ENCODE peak calls at places on chromosomes 5 and 9, in four cellular contexts. A is HepG2, O is IMR-90, W is K562. H is an unnamed sample.

GRCh38 chr5:110478899-110479298 is 247.6 kb downstream of the TMEM232 start:
- DNase-seq in A (no peak), O (peak), W (no peak), H (no peak)

GRCh38 chr5:159095218-159095617 is 4.5 kb downstream of the EBF1 start:
- DNase-seq in A (no peak), O (no peak), W (no peak), H (no peak)

GRCh38 chr9:36798350-36799065 is 225.8 kb downstream of the MELK start:
- DNase-seq in A (peak), O (no peak), W (peak), H (peak)

GRCh38 chr5:141814064-141814982 is 63.9 kb downstream of the PCDH1 start:
- DNase-seq in A (peak), O (no peak), W (peak), H (peak)

GRCh38 chr5:113005454-113005853 is 28.9 kb downstream of the DCP2 start:
- DNase-seq in A (no peak), O (peak), W (no peak), H (peak)

GRCh38 chr9:124873664-124874063 is 11.7 kb downstream of the ARPC5L start:
- DNase-seq in A (no peak), O (no peak), W (no peak), H (no peak)

GRCh38 chr9:112486221-112487007 is at the start of gene KIAA1958:
- DNase-seq in A (peak), O (peak), W (peak), H (peak)

GRCh38 chr5:103801681-103802080 is 239.1 kb upstream of the NUDT12 start:
- DNase-seq in A (no peak), O (peak), W (no peak), H (no peak)

GRCh38 chr5:148309746-148310145 is 2.5 kb upstream of the SPINK7 start:
- DNase-seq in A (no peak), O (no peak), W (no peak), H (no peak)

GRCh38 chr9:95772320-95773060 is 103.0 kb upstream of the ERCC6L2 start:
- DNase-seq in A (peak), O (peak), W (no peak), H (no peak)

GRCh38 chr9:120579750-120580590 is at the start of gene CDK5RAP2:
- DNase-seq in A (peak), O (peak), W (peak), H (peak)

GRCh38 chr5:75672616-75673015 is 44.6 kb downstream of the POC5 start:
- DNase-seq in A (no peak), O (peak), W (no peak), H (no peak)

GRCh38 chr5:171318026-171318425 is 9.0 kb downstream of the TLX3 start:
- DNase-seq in A (no peak), O (no peak), W (no peak), H (no peak)

GRCh38 chr5:96978812-96979449 is 43.1 kb downstream of the LNPEP start:
- DNase-seq in A (no peak), O (peak), W (no peak), H (no peak)

GRCh38 chr9:131279927-131280530 is 3.7 kb upstream of the FAM78A start:
- DNase-seq in A (no peak), O (peak), W (no peak), H (no peak)

GRCh38 chr5:148455055-148455675 is 71.4 kb downstream of the FBXO38 start:
- DNase-seq in A (no peak), O (no peak), W (no peak), H (no peak)

GRCh38 chr5:481347-481746 is 38.4 kb downstream of the EXOC3 start:
- DNase-seq in A (no peak), O (no peak), W (no peak), H (no peak)

GRCh38 chr5:171272996-171273970 is 35.8 kb upstream of the TLX3 start:
- DNase-seq in A (peak), O (peak), W (peak), H (no peak)

GRCh38 chr9:102700936-102701335 is 294.2 kb upstream of the CYLC2 start:
- DNase-seq in A (no peak), O (no peak), W (no peak), H (peak)

GRCh38 chr9:5586391-5586802 is 42.5 kb upstream of the RIC1 start:
- DNase-seq in A (no peak), O (peak), W (no peak), H (no peak)

DNA sequence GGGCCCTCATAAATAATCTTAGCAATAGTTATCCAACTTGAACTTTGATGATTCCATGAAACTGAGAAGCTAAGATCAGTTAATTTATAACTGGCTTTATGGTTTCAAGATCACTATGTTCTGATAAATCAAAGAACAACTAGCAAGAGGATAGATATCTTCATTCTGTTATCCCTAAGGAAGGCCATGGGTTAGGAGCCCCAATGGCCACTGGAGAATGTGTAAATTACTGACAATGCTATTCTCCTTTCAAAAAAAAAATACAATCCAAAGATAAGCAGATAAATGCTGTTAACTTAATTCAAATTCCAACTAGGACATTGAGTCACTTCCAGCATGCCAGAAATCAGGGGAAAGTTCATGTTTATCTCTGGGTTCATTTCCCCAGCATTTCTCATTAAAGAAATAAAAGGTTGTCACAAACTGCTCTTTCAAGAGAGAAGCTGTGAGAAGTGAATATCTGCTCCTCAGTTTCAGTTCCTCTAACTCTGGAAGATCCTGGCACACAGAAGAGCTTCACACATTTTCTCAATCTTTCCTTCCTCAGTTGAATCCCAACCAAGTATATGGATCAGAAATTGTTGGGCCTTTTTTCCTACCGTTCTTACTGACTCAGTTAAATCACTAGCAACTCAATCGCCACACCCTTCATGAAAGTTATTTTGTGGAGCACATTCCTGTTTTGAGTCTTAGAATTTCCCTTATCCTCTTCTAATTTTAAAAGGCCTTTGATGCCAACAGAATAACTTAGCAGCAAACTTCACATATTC is 59.6 kb upstream of the SLC1A1 start:
- DNase-seq in A (no peak), O (no peak), W (no peak), H (no peak)
- TF ChIP-seq MAZ in A (no peak), O (no peak), W (no peak), H (no peak)

DNA sequence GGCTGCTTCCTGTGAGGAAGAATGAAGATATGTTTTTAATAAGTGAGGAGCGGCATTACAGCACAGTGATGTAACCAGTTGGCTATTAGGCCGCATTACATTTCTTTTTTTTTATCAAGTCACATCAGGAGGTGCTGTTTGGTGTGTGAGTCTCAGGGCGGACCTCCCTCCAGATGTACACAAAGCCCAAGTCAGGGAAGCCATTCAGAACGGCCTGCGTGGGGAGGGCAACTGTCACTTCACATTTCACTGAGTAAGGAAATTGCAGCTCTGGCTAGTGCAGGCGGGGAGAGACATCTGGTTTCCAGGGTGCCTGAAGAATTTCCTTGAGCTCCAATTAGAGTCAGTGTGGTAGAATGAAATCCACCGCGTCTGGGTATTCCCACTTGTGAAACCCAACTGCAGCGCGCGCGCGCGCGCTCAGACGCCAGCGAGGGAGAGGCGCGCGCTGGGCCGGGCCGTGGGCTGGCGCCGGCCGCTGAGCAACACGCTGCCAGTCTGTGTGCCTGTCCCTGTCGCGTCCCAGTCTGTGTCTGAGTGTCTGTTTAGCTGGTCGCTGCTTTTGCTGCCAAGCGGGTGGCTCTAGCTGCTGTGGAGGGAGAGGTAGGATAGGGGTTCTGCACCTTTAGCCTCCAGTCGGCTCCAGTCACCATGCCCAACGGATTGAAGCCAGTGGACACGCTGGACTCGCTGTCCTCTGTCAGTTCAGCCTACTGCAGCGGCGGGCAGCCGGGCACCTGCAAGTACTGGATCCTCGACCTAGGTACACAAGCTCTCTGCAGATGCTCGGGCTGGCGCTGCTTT is 140.8 kb upstream of the OTULINL start:
- DNase-seq in A (no peak), O (peak), W (no peak), H (no peak)
- TF ChIP-seq SMC3 in A (no peak), O (no peak), W (no peak), H (no peak)

DNA sequence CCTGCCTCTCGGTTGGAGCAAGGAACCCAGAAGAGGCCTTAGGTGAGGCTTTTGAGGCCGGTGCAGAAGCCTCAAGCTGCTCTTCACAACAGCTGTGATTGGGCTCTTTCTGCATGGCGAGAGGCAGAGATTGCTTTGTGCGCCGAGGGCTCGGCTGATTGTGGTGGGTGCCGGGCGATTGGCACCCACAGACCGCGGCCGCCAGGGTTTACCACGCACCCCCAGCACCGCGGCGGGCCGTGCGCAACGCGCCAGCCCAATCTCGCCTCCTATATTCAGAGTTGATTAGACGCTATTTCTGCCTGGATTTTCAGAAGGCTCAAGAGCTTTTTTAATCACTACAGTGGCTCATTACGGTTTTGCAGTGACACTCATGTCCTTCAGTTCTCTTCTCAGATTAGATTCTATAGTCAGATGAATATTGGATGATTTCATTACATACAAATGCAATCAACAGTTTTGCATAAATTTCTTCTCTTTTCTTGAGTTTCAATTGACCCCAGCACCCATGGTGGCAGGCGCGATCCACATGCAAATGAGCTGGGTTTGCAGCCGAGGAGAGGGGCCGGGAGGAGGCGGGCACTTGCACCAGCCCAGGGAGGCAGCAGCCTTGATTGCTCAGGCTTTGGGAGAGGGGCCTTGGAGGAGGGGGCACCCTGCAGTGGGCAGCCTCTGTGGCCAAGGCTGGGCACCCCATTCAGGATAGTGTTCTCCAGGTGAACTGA is 33.8 kb upstream of the PTGS1 start:
- DNase-seq in A (no peak), O (no peak), W (no peak), H (no peak)
- TF ChIP-seq MAZ in A (no peak), O (no peak), W (no peak), H (no peak)

GRCh38 chr5:167684251-167684650 is 607.2 kb upstream of the WWC1 start:
- DNase-seq in A (no peak), O (peak), W (no peak), H (no peak)

DNA sequence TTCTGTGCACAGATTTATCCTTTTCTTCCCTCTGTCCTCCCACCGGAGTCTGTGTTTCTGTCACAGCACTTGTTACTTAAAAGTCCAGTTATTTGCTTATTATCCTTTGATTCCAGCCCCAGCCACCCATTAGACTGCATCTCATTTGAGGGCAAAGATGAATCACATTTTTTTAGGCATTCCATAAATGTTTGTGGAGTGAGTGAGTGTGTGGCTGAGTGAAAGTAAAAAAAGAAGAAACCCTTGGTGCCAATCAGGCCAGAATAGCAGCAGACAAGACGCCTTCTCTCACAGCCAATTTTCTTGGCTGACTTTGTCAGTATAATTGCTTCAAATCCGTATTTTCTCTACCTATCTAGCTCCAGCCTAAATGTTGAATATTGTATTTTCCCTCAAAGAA is 613.0 kb upstream of the WWC1 start:
- DNase-seq in A (no peak), O (no peak), W (no peak), H (no peak)
- TF ChIP-seq SMC3 in A (no peak), O (no peak), W (no peak), H (no peak)

DNA sequence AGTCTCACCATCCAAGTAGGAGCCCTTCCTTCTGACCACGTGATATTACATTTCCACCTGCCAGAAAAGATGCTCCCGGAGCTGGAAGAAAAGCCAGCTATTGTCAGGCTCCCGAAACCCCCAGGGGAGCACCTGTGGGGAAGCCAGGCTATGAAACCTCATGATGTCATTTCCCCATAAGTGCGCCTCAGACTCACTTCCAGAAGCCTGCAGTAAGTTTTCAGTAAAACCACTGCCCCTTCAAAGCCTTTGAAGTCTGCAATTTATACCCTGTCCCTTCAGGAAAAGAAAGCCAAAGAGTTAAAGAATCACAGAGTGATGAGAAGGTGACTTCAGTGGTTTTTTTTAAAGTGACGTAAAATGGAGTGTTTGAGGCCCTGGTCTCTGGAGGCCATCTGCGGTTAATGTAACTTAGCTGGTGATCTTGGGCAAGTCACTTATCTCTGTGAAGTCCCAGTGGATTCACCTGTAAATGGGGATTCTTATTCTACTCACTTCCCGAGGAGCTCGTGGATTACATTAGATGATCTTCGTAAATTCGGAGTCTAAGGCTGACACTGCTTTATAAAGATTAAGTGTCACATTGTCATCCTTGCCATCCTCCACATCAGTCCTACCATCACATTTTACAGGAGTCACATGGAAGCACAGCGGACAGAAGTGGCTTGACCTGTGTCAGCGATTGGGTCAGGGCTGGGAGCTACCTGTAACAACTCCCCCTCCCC is 2.6 kb upstream of the SEMA6A start:
- DNase-seq in A (no peak), O (no peak), W (no peak), H (no peak)
- TF ChIP-seq MAZ in A (no peak), O (no peak), W (no peak), H (no peak)

GRCh38 chr5:145752947-145753346 is 82.2 kb downstream of the PRELID2 start:
- DNase-seq in A (no peak), O (peak), W (no peak), H (no peak)
- TF ChIP-seq SMC3 in A (no peak), O (no peak), W (no peak), H (no peak)

H was measured in A549.